ENCODE peak calls at places on chromosomes 16 and 17, in five cellular contexts. T is cardiac fibroblast; D is astrocyte of the spinal cord; C is GM10248; Q is effector CD4-positive, alpha-beta T cell. Y is an unnamed sample.

GRCh38 chr17:66655861-66656260 is 179.1 kb upstream of the CACNG5 start:
- DNase-seq in T (peak), D (peak), C (no peak), Q (no peak), Y (peak)

GRCh38 chr17:64400644-64401043 is 10.0 kb upstream of the PECAM1 start:
- DNase-seq in T (no peak), D (no peak), C (no peak), Q (no peak), Y (peak)

GRCh38 chr17:68705331-68706166 is 104.4 kb upstream of the FAM20A start:
- DNase-seq in T (peak), D (peak), C (no peak), Q (no peak), Y (peak)

GRCh38 chr17:50112694-50113093 is 17.3 kb downstream of the SAMD14 start:
- DNase-seq in T (no peak), D (no peak), C (no peak), Q (no peak), Y (no peak)

GRCh38 chr16:1533443-1533951 is at the start of gene TMEM204:
- DNase-seq in T (peak), D (peak), C (no peak), Q (no peak), Y (no peak)

GRCh38 chr17:37830151-37830993 is 85.5 kb upstream of the HNF1B start:
- DNase-seq in T (no peak), D (no peak), C (no peak), Q (no peak), Y (no peak)

GRCh38 chr16:8674413-8675022 is at the start of gene ABAT:
- DNase-seq in T (peak), D (peak), C (peak), Q (peak), Y (peak)

GRCh38 chr16:87323727-87324410 is 6.7 kb upstream of the C16orf95 start:
- DNase-seq in T (no peak), D (no peak), C (no peak), Q (no peak), Y (no peak)

GRCh38 chr17:74340470-74341023 is 14.5 kb downstream of the KIF19 start:
- DNase-seq in T (no peak), D (no peak), C (no peak), Q (no peak), Y (no peak)

GRCh38 chr16:11398136-11398535 is 52.9 kb downstream of the RMI2 start:
- DNase-seq in T (no peak), D (no peak), C (no peak), Q (no peak), Y (no peak)

GRCh38 chr16:910181-910580 is 60.6 kb downstream of the LMF1 start:
- DNase-seq in T (no peak), D (no peak), C (no peak), Q (no peak), Y (no peak)

GRCh38 chr17:72456026-72456569 is 335.3 kb downstream of the SOX9 start:
- DNase-seq in T (peak), D (peak), C (no peak), Q (no peak), Y (peak)

GRCh38 chr16:75580-76501 is 2.2 kb upstream of the MPG start:
- DNase-seq in T (peak), D (peak), C (no peak), Q (no peak), Y (peak)

GRCh38 chr17:10618202-10618635 is 38.9 kb downstream of the MYH3 start:
- DNase-seq in T (peak), D (peak), C (peak), Q (peak), Y (peak)

GRCh38 chr17:33927732-33928133 is 327.4 kb upstream of the CCL2 start:
- DNase-seq in T (no peak), D (no peak), C (peak), Q (no peak), Y (no peak)

GRCh38 chr16:3065742-3066439 is 451 bp downstream of the IL32 start:
- DNase-seq in T (no peak), D (no peak), C (no peak), Q (no peak), Y (peak)

GRCh38 chr17:78338860-78339259 is 21.0 kb downstream of the SOCS3 start:
- DNase-seq in T (no peak), D (no peak), C (peak), Q (no peak), Y (no peak)

Y was measured in myocyte.